ENCODE peak calls at places on chromosomes 13 and 19, in five cellular contexts. V is fibroblast of pulmonary artery; K is CD8-positive, alpha-beta T cell; O is left lung; T is AG10803. Q is an unnamed sample.

GRCh38 chr19:55319786-55320185 is 5.4 kb downstream of the TMEM150B start:
- DNase-seq in O (no peak), T (peak; percentile 27), V (peak; percentile 42), K (no peak), Q (no peak)

GRCh38 chr13:112892759-112893569 is 76.0 kb upstream of the MCF2L start:
- DNase-seq in O (peak; percentile 68), V (no peak), T (no peak), K (no peak), Q (no peak)

GRCh38 chr13:114226088-114226487 is 8.6 kb upstream of the CDC16 start:
- DNase-seq in O (no peak), K (peak; percentile 36), T (peak; percentile 13), V (no peak), Q (peak; percentile 32)

GRCh38 chr13:112572408-112572807 is 15.5 kb downstream of the TUBGCP3 start:
- DNase-seq in V (no peak), T (no peak), O (no peak), K (no peak), Q (no peak)

GRCh38 chr19:5131031-5131865 is 162.3 kb downstream of the KDM4B start:
- DNase-seq in K (peak; percentile 79), O (no peak), V (no peak), T (no peak), Q (no peak)

GRCh38 chr13:110528371-110528770 is 33.2 kb downstream of the RAB20 start:
- DNase-seq in K (no peak), T (no peak), V (peak; percentile 83), O (no peak), Q (no peak)

GRCh38 chr19:17966497-17967257 is at the start of gene KCNN1:
- DNase-seq in K (peak; percentile 14), T (no peak), O (no peak), V (no peak), Q (no peak)

GRCh38 chr13:80224468-80224867 is 116.5 kb downstream of the SPRY2 start:
- DNase-seq in O (no peak), T (no peak), V (peak; percentile 70), K (no peak), Q (no peak)

GRCh38 chr19:42108527-42109389 is 23.5 kb downstream of the POU2F2 start:
- DNase-seq in O (peak; percentile 90), T (peak; percentile 85), K (peak; percentile 86), V (peak; percentile 95), Q (peak; percentile 85)

GRCh38 chr13:41608779-41609178 is 151.4 kb downstream of the RGCC start:
- DNase-seq in V (no peak), K (no peak), O (no peak), T (peak; percentile 66), Q (no peak)

GRCh38 chr19:51461723-51462161 is 3.5 kb upstream of the SIGLEC8 start:
- DNase-seq in T (no peak), K (no peak), V (no peak), O (peak; percentile 71), Q (no peak)

GRCh38 chr13:25911020-25911419 is 140.8 kb downstream of the SHISA2 start:
- DNase-seq in K (no peak), O (no peak), V (no peak), T (no peak), Q (no peak)

GRCh38 chr13:41707192-41707858 is 250.0 kb downstream of the RGCC start:
- DNase-seq in O (no peak), T (peak; percentile 83), K (no peak), V (peak; percentile 51), Q (no peak)

GRCh38 chr19:39792999-39793546 is 14.4 kb downstream of the LEUTX start:
- DNase-seq in V (peak; percentile 81), K (peak; percentile 63), T (peak; percentile 78), O (peak; percentile 90), Q (peak; percentile 75)

GRCh38 chr13:28624707-28625432 is 34.1 kb upstream of the POMP start:
- DNase-seq in T (no peak), O (no peak), V (no peak), K (no peak), Q (no peak)

GRCh38 chr19:17739121-17739875 is 12.0 kb upstream of the FCHO1 start:
- DNase-seq in V (peak; percentile 42), T (no peak), O (no peak), K (no peak), Q (no peak)

DNA sequence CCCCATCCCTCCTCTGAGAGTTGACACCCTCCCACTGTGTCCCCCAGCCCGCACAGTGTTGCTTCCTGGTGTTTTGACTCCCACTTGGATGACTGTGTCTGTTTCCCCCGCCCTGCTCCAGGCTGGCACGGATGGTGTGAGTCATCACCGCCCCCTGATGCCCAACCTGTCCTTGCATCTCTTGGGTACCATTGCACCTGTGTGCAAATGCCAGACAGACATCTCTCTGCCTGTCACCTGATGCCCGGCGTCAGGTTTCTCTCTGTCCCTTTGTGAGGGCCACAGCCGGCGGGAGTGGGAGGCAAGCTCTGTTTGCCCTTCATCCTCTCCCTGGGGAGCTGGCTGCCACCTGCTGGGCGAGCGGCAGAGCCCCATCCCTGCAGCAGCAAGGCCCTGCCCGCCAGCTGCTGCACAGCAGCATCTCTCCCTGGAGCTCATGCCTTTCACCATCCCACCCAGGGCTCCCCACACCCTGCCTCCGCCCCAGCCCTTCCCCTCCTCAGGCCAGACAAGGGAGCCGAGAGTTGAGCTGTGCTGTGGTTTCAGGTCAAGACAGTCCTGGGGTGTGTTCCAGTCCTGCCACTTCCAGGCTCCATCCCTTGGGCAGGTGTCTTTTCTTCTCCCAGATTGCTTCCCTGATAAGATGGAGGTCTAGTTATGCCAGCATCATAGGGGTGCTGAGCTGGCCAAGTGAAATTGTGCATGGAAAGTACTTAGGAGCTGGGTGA is 29.7 kb downstream of the NKPD1 start:
- DNase-seq in K (no peak), O (no peak), T (no peak), V (no peak), Q (no peak)
- TF ChIP-seq CTCF in K (no peak), O (no peak), T (peak; percentile 22), V (peak; percentile 13), Q (no peak)

DNA sequence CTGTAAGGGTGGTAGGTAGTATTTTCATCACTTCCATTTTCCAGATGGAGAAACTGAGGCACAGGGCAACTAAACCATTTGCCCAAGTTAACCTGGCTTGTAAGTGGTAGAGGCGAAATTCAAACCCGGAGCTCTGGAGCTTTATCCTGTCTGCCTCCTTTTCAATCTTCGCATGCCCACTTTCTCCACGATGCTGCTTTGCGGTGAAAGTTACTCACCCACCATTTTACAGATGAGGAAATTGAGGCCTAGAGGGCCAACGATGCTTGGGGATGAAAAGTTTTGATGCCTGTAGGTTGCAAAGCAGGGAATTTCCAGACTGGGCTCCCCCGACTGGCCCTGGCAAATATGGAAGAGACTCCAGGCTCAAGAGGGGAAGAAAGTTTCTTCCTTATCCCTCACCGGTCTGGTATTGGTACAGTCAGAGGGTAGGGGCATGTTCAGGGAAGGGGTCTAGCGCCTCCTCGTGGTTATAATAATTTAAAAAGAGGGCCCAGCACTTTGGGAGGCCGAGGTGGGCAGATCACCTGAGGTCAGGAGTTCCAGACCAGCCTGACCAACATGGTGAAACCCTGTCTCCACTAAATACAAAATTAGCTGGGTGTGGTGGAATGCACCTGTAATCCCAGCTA is 1.9 kb upstream of the SH2D3A start:
- DNase-seq in O (peak; percentile 7), V (peak; percentile 49), K (no peak), T (peak; percentile 15), Q (no peak)
- TF ChIP-seq CTCF in O (peak; percentile 31), V (peak; percentile 35), K (peak; percentile 23), T (peak; percentile 26), Q (no peak)

GRCh38 chr19:50352242-50352641 is 13.2 kb downstream of the NAPSA start:
- DNase-seq in K (no peak), O (no peak), T (no peak), V (no peak), Q (no peak)
- TF ChIP-seq CTCF in K (no peak), O (no peak), T (no peak), V (no peak), Q (no peak)

GRCh38 chr19:9494096-9494495 is 4.3 kb downstream of the ZNF560 start:
- DNase-seq in K (no peak), V (no peak), O (no peak), T (no peak), Q (no peak)

GRCh38 chr19:9500796-9501195 is 2.4 kb upstream of the ZNF560 start:
- DNase-seq in T (no peak), V (no peak), O (no peak), K (no peak), Q (no peak)

DNA sequence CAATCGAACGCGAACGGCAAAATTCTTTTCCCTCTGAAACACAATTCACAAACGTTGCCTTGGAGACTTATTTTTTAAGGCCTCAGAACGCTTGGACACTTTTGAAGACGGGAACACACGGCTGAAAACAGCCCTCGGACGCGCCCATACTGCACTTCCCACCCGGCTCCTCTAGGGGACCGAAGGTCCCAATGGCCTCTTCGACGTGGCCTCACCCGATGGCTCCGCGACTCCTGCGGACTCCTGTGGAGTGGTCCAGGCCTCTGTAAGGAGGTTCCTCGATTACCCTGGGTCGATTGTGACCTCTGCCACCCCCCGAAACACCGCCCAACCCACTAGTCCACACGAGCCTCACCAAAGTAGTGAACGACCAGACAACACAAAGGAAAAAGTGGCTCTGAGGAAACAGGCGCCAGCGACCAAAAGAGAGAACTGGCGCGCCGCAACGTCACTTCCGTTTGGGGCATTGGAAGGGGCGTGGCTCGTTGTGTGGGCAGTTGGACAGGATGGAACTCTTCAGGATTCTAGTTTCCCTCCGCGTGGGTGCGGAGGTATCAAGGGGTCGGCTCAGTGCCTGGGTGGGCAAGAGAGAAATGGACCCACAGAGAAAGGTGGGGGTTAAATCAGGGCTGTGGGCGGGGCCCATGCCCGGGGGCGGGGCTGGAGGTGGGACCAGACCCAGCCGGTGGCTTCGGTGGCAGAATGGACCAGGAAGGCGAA is at the start of gene ZNF560:
- DNase-seq in O (no peak), K (no peak), V (peak; percentile 27), T (peak; percentile 11), Q (no peak)
- TF ChIP-seq CTCF in O (no peak), K (no peak), V (peak; percentile 16), T (peak; percentile 33), Q (peak; percentile 2)

DNA sequence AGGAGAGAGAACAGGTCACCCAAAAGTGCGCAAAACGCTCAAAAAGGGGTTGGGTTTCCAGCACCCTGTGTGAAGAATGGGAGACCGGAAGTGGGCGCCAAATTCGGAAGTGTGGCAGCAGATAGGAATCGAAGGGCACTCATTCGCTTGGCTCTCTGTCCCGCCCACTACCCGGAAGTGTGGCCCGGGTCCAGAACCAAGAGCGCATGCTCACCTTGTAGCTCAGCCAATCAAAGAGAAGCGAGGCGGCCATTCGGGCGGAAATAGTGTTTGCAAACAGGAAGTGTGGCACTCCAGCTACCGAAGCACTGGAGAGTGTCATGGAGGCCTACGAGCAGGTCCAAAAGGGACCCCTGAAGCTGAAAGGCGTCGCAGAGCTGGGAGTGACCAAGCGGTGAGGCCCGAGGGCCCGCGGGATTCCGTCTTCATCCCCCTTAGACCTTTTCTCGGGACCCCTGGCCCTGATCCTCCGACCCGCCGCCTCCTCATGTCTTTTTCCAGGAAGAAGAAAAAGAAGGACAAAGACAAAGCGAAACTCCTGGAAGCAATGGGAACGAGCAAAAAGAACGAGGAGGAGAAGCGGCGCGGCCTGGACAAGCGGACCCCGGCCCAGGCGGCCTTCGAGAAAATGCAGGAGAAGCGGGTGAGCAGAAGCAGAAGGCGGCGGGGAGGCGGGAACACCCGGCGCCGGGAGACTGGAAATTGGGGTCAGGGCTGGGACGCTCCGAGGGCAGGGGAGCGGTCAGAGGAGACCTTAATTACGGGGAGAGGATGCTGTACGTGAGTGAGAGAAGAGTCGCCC is at the start of gene FAM32A:
- DNase-seq in T (peak; percentile 99), V (peak; percentile 99), O (peak; percentile 96), K (peak; percentile 98), Q (peak; percentile 97)
- TF ChIP-seq CTCF in T (peak; percentile 50), V (no peak), O (peak; percentile 47), K (peak; percentile 49), Q (no peak)

Q was measured in natural killer cell.